ENCODE peak calls at places on chromosomes 4 and X, in eight cellular contexts. X is transverse colon, Q is hepatocyte, U is ovary, Y is GM23248, N is aorta, G is tibial nerve, R is breast epithelium. B is an unnamed sample. For H3K36me3, the result is how much of the 10 kb centered on the place peaks cover.

GRCh38 chr4:92304636-92305035 is 870 bp downstream of the GRID2 start:
- DNase-seq in R (no peak), N (no peak), U (no peak), Q (peak), G (no peak), Y (no peak), X (no peak), B (peak)

GRCh38 chr4:164058775-164059174 is 564.3 kb downstream of the TMA16 start:
- DNase-seq in N (no peak), X (no peak), G (no peak), U (no peak), R (no peak), Y (no peak), Q (no peak), B (no peak)

GRCh38 chr4:144579411-144580020 is 66.4 kb upstream of the HHIP start:
- DNase-seq in R (no peak), U (no peak), Q (no peak), X (no peak), N (no peak), G (no peak), Y (peak), B (no peak)

GRCh38 chr4:168679397-168680176 is 182.7 kb downstream of the PALLD start:
- DNase-seq in G (no peak), U (no peak), Y (no peak), R (no peak), N (no peak), X (no peak), Q (no peak), B (no peak)

GRCh38 chr4:1330761-1331590 is 16.0 kb upstream of the UVSSA start:
- DNase-seq in Y (no peak), Q (no peak), X (no peak), U (no peak), R (no peak), G (no peak), N (no peak), B (no peak)

GRCh38 chr4:113278324-113278934 is 229.0 kb downstream of the ANK2 start:
- DNase-seq in U (peak), X (peak), N (peak), G (peak), R (no peak), Y (peak), Q (peak), B (peak)

GRCh38 chr4:182569561-182569960 is 326.4 kb downstream of the TENM3 start:
- DNase-seq in Y (no peak), X (no peak), Q (no peak), U (no peak), N (no peak), R (no peak), G (no peak), B (no peak)

GRCh38 chrX:47143894-47144625 is 442 bp downstream of the NDUFB11 start:
- DNase-seq in Q (peak), X (peak), N (peak), Y (peak), G (no peak), R (no peak), U (peak), B (peak)

GRCh38 chr4:86626066-86626465 is 32.0 kb downstream of the PTPN13 start:
- DNase-seq in U (no peak), X (no peak), G (no peak), R (no peak), Q (peak), Y (no peak), N (no peak), B (no peak)

GRCh38 chrX:12987900-12988594 is 13.1 kb downstream of the TMSB4X start:
- DNase-seq in R (no peak), Y (no peak), G (no peak), Q (no peak), N (no peak), X (no peak), U (no peak), B (no peak)

GRCh38 chrX:37077646-37078433 is 69.7 kb downstream of the FAM47C start:
- DNase-seq in U (no peak), Y (no peak), R (no peak), X (no peak), Q (no peak), N (no peak), G (no peak), B (no peak)

GRCh38 chrX:39194673-39195072 is 393.4 kb downstream of the MID1IP1 start:
- DNase-seq in X (no peak), N (no peak), Y (no peak), Q (no peak), R (no peak), G (no peak), U (no peak), B (no peak)

GRCh38 chrX:39195156-39195555 is 393.9 kb downstream of the MID1IP1 start:
- DNase-seq in G (no peak), Y (no peak), N (no peak), R (no peak), X (no peak), U (no peak), Q (no peak), B (peak)

GRCh38 chrX:39201305-39201990 is 400.2 kb downstream of the MID1IP1 start:
- DNase-seq in N (no peak), Y (peak), X (no peak), G (no peak), R (no peak), U (no peak), Q (no peak), B (no peak)

GRCh38 chrX:39199429-39199828 is 398.2 kb downstream of the MID1IP1 start:
- DNase-seq in G (no peak), Q (no peak), Y (no peak), X (no peak), U (no peak), N (no peak), R (no peak), B (no peak)

DNA sequence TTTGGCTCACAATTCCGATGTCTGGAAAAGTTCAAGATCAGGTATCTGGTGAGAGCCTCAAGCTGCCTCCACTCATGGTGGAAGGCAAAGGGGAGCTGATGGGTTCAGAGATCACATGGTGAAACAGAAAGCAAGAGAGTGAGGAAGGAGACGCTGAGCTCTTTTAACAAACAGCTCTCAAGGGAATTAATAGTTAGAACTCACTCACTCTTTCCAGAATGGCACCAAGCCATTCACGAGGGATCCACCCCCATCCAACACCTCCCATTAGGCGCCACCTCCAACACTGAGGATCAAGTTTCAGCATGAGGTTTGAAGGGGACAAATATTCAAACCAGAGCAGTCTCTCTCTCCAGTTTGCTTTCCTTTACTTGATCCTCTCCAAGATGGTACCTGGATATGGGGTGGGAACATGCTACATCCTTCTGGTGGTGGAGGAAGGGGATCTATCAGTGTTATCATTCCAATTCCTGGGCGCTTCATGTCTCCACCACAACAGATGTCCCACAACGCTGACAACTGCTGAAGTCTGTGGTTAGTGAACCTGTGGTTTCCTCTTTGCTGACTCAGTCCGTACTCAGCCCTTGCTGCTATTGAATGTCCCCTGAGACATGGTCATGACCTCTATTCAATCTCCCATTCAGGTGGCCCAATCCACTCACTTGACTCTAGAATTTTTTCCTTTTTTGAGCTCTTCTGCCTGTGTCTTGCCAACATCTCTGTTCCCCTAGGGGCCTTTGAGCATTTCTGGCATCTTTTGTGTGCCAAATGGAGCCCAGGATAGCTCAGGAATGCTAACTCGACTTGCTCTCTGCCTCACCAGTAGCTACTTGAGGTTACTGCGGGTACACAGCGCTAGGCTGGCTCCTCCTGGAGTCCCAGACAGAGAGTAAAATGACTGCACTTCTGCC is 395.2 kb downstream of the MID1IP1 start:
- DNase-seq in U (no peak), Q (no peak), G (no peak), N (no peak), R (no peak), Y (peak), X (peak), B (peak)
- H3K27ac ChIP-seq in U (no peak), Q (no peak), G (no peak), N (peak), R (no peak), Y (no peak), X (no peak), B (no peak)

GRCh38 chr4:17941731-17942130 is 79.8 kb downstream of the LCORL start:
- DNase-seq in Q (no peak), N (no peak), X (no peak), Y (peak), R (no peak), G (no peak), U (no peak), B (no peak)

DNA sequence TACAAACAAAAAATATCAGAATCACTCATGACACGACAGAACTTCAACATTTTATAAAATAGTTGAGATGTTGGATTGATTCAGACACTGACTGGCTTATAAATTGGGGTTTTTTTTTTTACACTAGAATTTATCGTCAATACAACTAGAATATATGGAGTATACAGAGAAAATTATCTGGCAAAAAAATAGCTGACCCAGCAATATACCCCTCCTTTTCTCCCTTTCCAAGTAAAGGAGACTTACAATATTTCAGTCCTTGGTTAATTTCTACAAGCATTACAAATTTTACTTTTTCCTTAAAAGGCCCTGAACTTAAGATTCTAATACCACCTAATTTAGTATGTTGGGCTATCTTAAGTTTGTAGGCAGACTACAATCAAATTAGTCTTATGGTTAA is 76.3 kb downstream of the LCORL start:
- DNase-seq in U (no peak), G (no peak), Y (no peak), R (no peak), N (no peak), X (no peak), Q (no peak), B (no peak)
- H3K36me3 ChIP-seq in U (under half), G (under half), Y (under half), R (under half), N (under half), X (under half), Q (under half), B (under half)

GRCh38 chr4:117324851-117325491 is 239.6 kb upstream of the TRAM1L1 start:
- DNase-seq in N (no peak), U (no peak), Y (peak), Q (peak), X (no peak), G (no peak), R (no peak), B (no peak)
- H3K27ac ChIP-seq in N (no peak), U (no peak), Y (no peak), Q (no peak), X (no peak), G (no peak), R (no peak), B (no peak)

GRCh38 chr4:48772568-48772967 is 7.5 kb downstream of the FRYL start:
- DNase-seq in Y (no peak), N (no peak), U (no peak), G (no peak), X (no peak), R (no peak), Q (no peak), B (no peak)

GRCh38 chr4:48766393-48766792 is 13.7 kb downstream of the FRYL start:
- DNase-seq in X (no peak), U (no peak), Y (no peak), N (no peak), Q (no peak), R (no peak), G (no peak), B (no peak)

GRCh38 chr4:48762408-48762807 is 17.7 kb downstream of the FRYL start:
- DNase-seq in Q (no peak), X (no peak), N (no peak), G (no peak), Y (no peak), R (no peak), U (no peak), B (no peak)

GRCh38 chr4:48767530-48767929 is 12.5 kb downstream of the FRYL start:
- DNase-seq in G (no peak), U (no peak), Y (no peak), Q (no peak), X (no peak), R (no peak), N (no peak), B (no peak)

GRCh38 chr4:48767055-48767454 is 13.0 kb downstream of the FRYL start:
- DNase-seq in R (no peak), U (no peak), X (no peak), N (no peak), Y (no peak), Q (no peak), G (no peak), B (peak)
- H3K36me3 ChIP-seq in R (under half), U (under half), X (under half), N (under half), Y (under half), Q (under half), G (under half), B (under half)

GRCh38 chr4:65392488-65392887 is 277.8 kb downstream of the EPHA5 start:
- DNase-seq in U (no peak), Y (no peak), N (no peak), Q (no peak), X (no peak), R (no peak), G (no peak), B (no peak)
- H3K27ac ChIP-seq in U (no peak), Y (no peak), N (no peak), Q (no peak), X (no peak), R (no peak), G (no peak), B (no peak)

GRCh38 chr4:2925496-2925895 is 37.7 kb downstream of the NOP14 start:
- DNase-seq in R (peak), N (peak), U (no peak), Y (no peak), X (no peak), G (no peak), Q (no peak), B (no peak)

GRCh38 chr4:2925931-2926860 is 37.0 kb downstream of the NOP14 start:
- DNase-seq in X (no peak), Q (no peak), U (no peak), G (no peak), Y (no peak), N (peak), R (peak), B (no peak)

GRCh38 chr4:2923678-2924173 is 39.5 kb downstream of the NOP14 start:
- DNase-seq in U (no peak), Y (no peak), Q (no peak), G (no peak), R (peak), X (no peak), N (peak), B (no peak)

GRCh38 chr4:2924286-2924685 is 38.9 kb downstream of the NOP14 start:
- DNase-seq in Q (no peak), Y (no peak), N (peak), G (no peak), R (peak), X (no peak), U (no peak), B (no peak)

GRCh38 chr4:2924765-2925301 is 38.4 kb downstream of the NOP14 start:
- DNase-seq in X (no peak), Q (peak), U (no peak), Y (no peak), R (peak), G (no peak), N (peak), B (no peak)
- H3K36me3 ChIP-seq in X (under half), Q (under half), U (under half), Y (under half), R (under half), G (half or more), N (under half), B (under half)

DNA sequence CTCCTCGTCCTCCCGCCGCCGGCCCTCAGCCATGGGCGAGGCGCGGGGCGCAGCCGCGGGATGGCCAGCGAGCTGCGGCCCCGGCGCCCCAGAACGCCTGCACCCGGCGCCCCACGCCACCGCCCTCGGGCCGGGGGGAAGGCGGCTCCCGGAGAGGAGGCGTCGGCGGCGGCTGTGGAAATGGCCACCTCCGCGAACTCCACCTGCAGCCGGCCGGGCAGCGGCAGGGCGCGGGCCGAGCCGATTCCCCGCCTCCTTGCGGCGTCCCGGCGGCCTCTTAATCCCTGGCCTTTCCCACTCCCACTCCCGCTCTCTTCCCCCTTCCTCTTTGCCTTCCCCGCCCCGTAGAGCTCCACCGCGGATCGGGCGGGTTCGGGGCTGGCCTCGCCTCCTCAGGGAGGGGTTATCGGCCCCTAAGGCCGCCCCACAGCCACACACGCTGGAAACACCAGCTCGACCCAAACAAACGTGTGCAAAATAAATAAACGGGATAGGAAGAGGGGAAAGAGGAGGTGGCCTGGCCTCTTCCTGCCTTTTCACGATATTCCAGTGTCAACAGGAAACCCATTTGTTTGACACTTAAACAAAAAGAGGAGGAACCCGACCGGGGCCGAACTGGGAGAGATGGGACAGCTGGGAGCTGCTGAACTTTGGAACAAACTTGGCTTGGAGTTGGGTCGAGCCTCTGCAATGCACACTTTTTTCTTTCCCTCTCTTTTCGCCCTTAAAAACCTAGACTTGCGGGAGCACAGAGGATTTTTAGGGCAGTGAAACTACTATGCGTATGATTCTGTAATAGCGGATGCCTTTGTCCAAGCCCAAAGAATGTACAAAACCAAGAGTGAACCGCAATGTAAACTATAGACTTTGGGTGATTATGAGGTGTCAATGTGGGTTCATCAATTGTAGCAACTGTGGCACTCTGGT is at the start of gene SH3D19:
- DNase-seq in Q (peak), N (peak), U (peak), R (peak), G (peak), X (peak), Y (peak), B (peak)
- H3K27ac ChIP-seq in Q (peak), N (peak), U (peak), R (peak), G (peak), X (peak), Y (no peak), B (peak)

DNA sequence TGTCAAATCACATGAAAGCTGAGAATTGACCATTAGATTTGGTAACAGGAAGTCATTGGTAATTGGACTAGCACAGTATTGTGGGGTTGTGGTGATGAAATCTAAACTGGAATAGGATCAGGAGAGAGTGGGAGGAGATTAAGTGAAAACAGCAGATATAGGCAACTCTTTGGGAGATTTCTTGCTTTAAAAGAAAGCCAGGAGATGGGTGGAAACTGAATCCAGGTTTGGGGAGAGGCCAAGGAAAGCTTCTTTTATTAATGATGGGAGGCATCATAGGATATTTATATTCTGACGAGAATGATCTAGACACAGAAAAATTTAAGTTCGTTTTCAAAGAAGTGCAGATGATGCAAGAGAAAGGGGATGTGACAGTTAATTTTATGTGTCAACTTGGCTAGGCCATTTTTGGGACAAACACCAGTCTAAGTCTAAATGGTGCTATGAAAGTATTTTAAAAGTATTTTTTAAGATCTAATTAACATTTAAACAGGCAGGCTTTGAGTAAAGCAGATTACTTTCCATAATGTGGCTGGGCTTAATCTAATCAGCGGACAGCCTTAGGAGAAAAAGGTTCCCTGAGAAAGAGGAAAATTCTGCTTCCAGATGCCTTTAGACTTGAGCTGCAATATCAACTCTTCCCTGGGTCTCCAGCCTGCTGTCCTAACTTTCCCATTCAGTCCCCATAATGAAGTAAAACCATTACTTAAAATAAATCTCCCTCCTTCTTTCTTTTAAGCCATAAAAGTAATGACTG is 24.7 kb downstream of the SEC24D start:
- DNase-seq in R (no peak), Y (peak), Q (no peak), G (no peak), U (no peak), X (no peak), N (no peak), B (no peak)
- H3K36me3 ChIP-seq in R (under half), Y (half or more), Q (under half), G (half or more), U (under half), X (under half), N (under half), B (half or more)

GRCh38 chr4:148054275-148054674 is 322.4 kb downstream of the ARHGAP10 start:
- DNase-seq in G (no peak), X (no peak), R (no peak), N (no peak), Y (no peak), U (no peak), Q (no peak), B (no peak)
- H3K27ac ChIP-seq in G (no peak), X (no peak), R (no peak), N (no peak), Y (no peak), U (no peak), Q (no peak), B (no peak)

DNA sequence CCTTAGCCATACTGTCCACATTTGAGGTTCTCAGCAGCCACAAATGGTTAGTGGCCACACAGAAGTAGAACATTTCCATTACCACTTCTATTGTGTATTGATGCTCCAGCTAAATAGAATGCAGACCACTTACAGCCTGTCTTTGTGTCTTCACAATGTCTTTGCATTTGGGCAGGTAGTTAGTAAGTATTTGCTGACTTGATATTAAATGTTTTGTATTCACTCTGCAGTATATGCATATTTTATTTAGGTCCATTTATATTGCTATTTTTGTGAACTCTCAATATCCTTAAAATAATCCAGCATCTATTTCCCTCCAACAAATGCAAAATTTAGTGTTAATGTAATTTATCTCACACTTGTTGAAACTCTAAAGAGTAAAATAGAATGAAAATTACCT is 26.6 kb downstream of the ANAPC4 start:
- DNase-seq in R (no peak), Y (no peak), G (no peak), X (no peak), N (no peak), Q (no peak), U (no peak), B (no peak)
- H3K36me3 ChIP-seq in R (under half), Y (under half), G (half or more), X (half or more), N (under half), Q (under half), U (under half), B (under half)